ENCODE peak calls at places on chromosomes 11 and 22, in seven cellular contexts. M, Q, B, K, U, A and R are unnamed samples. For H3K4me1, the result is how much of the 10 kb centered on the place peaks cover.

GRCh38 chr11:116851631-116852030 is 14.2 kb upstream of the APOA1 start:
- DNase-seq in M (no peak), Q (peak), B (no peak), K (no peak), U (no peak), A (no peak), R (no peak)

GRCh38 chr11:48170840-48171233 is 45.8 kb upstream of the OR4B1 start:
- DNase-seq in M (no peak), Q (no peak), B (no peak), K (no peak), U (no peak), A (no peak), R (no peak)

GRCh38 chr11:124394408-124394807 is 4.4 kb downstream of the OR8B3 start:
- DNase-seq in M (no peak), Q (no peak), B (peak), K (no peak), U (no peak), A (no peak), R (no peak)

GRCh38 chr11:9095421-9095820 is 4.0 kb upstream of the SCUBE2 start:
- DNase-seq in M (no peak), Q (peak), B (peak), K (no peak), U (no peak), A (no peak), R (no peak)

GRCh38 chr22:31692186-31692886 is 30.3 kb upstream of the PISD start:
- DNase-seq in M (no peak), Q (no peak), B (no peak), K (no peak), U (no peak), A (no peak), R (peak)

GRCh38 chr11:72326151-72326842 is 82.3 kb upstream of the PHOX2A start:
- DNase-seq in M (no peak), Q (no peak), B (peak), K (no peak), U (no peak), A (no peak), R (no peak)

GRCh38 chr11:87358461-87358860 is 320.7 kb downstream of the TMEM135 start:
- DNase-seq in M (no peak), Q (peak), B (no peak), K (no peak), U (no peak), A (no peak), R (no peak)

GRCh38 chr22:49107561-49107960 is 720.1 kb downstream of the BRD1 start:
- DNase-seq in M (peak), Q (no peak), B (no peak), K (no peak), U (no peak), A (no peak), R (no peak)

GRCh38 chr11:62958547-62959071 is 26.2 kb downstream of the SLC22A6 start:
- DNase-seq in M (peak), Q (peak), B (no peak), K (no peak), U (no peak), A (peak), R (no peak)

GRCh38 chr22:40107244-40107643 is 70.5 kb upstream of the TNRC6B start:
- DNase-seq in M (no peak), Q (no peak), B (no peak), K (no peak), U (no peak), A (no peak), R (peak)

GRCh38 chr11:13629752-13630151 is 38.7 kb upstream of the FAR1 start:
- DNase-seq in M (no peak), Q (no peak), B (no peak), K (no peak), U (no peak), A (no peak), R (no peak)

DNA sequence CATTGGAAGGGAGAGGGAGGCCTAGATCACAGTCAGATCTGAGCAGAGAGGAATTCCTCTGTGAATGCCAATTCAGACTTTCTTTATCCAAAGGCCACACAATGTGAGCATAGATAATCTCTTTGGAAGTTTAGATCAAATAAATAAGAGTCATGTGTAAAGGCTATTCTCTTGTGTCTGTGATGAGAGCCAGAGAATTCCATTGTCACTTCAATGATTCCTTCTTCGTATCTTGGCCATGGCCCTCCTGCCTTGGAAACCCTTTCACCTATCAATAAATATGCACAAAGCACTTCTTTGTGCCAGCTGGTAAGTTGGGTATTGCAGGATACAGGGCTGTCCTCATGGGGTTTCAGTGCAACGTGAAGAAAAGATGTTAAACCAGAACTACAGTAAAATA is 142.8 kb downstream of the SNX19 start:
- DNase-seq in M (no peak), Q (no peak), B (no peak), K (no peak), U (no peak), A (no peak), R (peak)
- H3K4me1 ChIP-seq in M (under half), Q (under half), B (under half), K (under half), U (under half), A (under half), R (half or more)

GRCh38 chr22:30604723-30605122 is 2.3 kb upstream of the TCN2 start:
- DNase-seq in M (no peak), Q (no peak), B (no peak), K (no peak), U (no peak), A (no peak), R (no peak)

GRCh38 chr22:30607300-30607930 is 441 bp downstream of the TCN2 start:
- DNase-seq in M (no peak), Q (no peak), B (no peak), K (no peak), U (no peak), A (no peak), R (no peak)

GRCh38 chr22:30605449-30606110 is 1.4 kb upstream of the TCN2 start:
- DNase-seq in M (no peak), Q (peak), B (peak), K (peak), U (no peak), A (peak), R (no peak)

GRCh38 chr22:30607939-30608338 is 965 bp downstream of the TCN2 start:
- DNase-seq in M (no peak), Q (no peak), B (no peak), K (no peak), U (no peak), A (no peak), R (no peak)

DNA sequence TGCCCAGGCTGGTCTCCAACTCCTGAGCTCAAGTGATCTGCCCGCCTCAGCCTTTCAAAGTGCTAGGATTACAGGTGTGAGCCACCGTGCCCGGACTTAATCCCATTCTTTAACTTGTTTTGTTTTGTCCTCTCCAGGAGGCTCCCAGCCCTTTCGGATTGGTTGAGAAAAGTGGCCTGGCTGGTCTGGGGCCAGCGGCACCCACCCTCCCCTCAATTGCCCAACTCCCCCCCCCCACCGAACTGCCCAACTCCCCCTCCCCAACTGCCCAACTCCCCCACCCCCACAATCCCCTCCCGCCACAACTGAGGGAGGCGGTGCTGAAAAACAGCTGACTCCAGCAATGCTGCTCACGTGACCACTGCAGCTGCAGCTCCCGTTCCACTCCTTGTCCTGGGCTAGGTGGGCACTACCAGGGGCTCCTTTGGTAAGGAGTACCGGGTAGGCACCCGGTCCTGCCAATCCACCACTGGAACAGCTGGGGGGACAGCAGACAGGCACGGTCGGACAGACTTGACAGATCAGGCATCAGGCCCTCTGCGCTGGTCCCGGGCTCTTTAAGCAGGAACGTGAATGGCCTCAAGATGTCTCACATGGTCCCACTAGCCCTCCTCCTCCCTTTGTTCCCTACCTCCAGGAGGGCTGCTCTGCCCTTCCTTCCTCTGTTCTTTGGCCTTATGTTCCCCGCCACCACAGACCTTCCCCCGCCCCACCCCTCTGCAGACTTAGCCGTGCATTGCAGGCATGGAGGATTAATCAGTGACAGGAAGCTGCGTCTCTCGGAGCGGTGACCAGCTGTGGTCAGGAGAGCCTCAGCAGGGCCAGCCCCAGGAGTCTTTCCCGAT is at the start of gene TCN2:
- DNase-seq in M (peak), Q (peak), B (peak), K (peak), U (peak), A (peak), R (peak)
- H3K4me3 ChIP-seq in M (peak), Q (peak), B (peak), K (peak), U (peak), A (peak), R (peak)

DNA sequence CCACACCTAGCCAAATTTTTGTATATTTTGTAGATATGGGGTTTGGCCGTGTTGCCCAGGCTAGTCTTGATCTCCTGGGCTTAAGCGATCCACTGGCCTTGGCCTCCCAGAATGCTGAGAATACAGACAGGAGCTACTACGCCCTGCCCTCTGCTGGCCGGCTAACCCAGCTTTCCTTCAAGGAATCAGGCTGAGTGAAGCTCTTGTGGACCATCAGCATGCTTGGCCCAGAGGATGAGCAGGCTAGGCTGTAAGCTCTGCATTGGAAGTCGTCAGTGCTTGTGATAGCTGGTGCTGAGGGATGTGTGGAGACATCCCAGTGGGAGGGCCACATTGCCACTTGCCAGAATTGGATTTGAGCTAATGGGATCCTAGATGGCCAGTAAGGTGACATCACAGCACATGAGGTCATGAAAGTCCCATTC is 60.6 kb downstream of the MED15 start:
- DNase-seq in M (no peak), Q (no peak), B (peak), K (no peak), U (no peak), A (no peak), R (peak)
- H3K4me1 ChIP-seq in M (under half), Q (under half), B (under half), K (under half), U (half or more), A (half or more), R (under half)

GRCh38 chr11:68004551-68005335 is 846 bp upstream of the UNC93B1 start:
- DNase-seq in M (no peak), Q (no peak), B (no peak), K (no peak), U (no peak), A (no peak), R (no peak)
- H3K4me3 ChIP-seq in M (peak), Q (peak), B (no peak), K (no peak), U (peak), A (peak), R (peak)

GRCh38 chr11:11978098-11978637 is 30.3 kb downstream of the DKK3 start:
- DNase-seq in M (no peak), Q (no peak), B (no peak), K (peak), U (no peak), A (no peak), R (no peak)
- H3K4me1 ChIP-seq in M (half or more), Q (under half), B (under half), K (half or more), U (half or more), A (half or more), R (half or more)

GRCh38 chr22:20549232-20549841 is 41.9 kb downstream of the MED15 start:
- DNase-seq in M (peak), Q (no peak), B (no peak), K (no peak), U (peak), A (no peak), R (no peak)
- H3K4me3 ChIP-seq in M (no peak), Q (no peak), B (no peak), K (no peak), U (no peak), A (no peak), R (no peak)

DNA sequence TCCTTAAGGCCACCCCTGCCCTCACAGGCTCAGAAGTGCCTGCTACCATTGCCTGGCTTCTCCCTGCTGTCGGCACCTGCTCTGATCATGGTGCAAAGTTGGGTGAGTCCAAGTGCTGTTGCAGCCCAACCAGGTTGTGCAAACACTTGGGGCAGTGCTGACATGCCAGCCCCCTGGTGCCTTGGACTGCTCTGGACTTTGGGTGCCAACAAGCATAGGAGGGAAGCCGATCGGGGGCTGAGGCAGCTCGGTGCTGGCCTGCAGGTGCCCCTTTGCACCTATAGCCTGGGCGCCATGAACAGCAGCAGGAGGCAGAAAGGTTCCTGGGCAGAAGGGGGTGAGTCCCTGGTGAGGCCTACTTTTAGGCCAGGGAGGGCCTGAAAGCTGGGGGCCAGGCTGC is 113.0 kb downstream of the ARHGAP20 start:
- DNase-seq in M (no peak), Q (no peak), B (no peak), K (no peak), U (no peak), A (no peak), R (no peak)
- H3K4me1 ChIP-seq in M (under half), Q (under half), B (under half), K (under half), U (under half), A (under half), R (under half)

DNA sequence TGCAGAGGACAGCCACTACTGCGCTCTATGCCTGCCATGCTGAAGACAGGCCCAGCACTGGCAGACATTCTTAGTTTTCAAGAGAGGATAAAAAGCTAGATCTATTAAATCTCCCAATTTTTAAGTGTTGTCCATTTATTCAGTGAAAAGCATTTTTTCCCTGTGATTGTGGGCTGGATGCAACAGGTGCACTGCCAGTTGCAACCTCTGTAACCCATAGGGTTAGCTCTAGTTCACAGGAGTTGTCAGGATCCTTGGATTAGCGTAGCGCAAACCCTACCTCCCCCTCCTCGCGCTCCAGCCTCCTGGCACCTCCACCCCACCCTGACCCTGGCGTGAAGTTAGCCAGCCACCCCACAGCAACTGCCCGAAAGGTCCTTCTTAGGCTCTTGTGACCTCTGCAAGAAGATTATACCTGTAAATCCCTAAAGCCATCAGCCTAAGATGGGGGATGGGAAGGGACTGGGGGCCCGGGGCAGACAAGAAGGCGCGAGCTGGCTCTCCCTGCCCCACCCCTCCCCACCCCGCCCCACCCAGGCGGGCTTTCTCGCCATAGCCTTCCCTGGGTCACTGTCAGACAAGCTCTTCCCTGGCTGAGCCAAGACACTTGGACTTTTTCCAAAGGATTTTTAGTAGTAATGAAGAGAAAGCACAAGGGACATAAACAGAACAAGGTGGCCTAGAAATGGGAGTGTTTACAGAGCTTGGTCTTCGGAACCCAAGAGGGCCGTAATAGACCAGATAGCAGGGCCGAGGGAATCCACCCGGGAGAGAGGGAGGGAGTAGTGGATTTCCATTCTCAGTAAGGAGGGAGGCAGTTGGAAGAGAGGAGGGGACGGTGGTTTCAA is 31.0 kb downstream of the EIF3F start:
- DNase-seq in M (no peak), Q (no peak), B (no peak), K (no peak), U (no peak), A (no peak), R (no peak)
- H3K4me3 ChIP-seq in M (peak), Q (peak), B (no peak), K (peak), U (peak), A (peak), R (peak)